ENCODE peak calls at places on chromosomes 11 and 22, in eight cellular contexts. Q is HTR-8/SVneo; D is neural crest cell; Z is activated naive CD4-positive, alpha-beta T cell treated with anti-CD3 and anti-CD28 coated beads, Interleukin-2, amount 50 U/mL, for 16 hours; M is endothelial cell; L is CD14-positive monocyte; J is neuronal stem cell; U is HCT116. B is an unnamed sample.

GRCh38 chr11:36007127-36007824 is 63.4 kb downstream of the LDLRAD3 start:
- DNase-seq in U (no peak), L (no peak), D (no peak), Z (no peak), J (no peak), Q (no peak), M (no peak), B (no peak)

GRCh38 chr11:111359223-111360149 is 19.6 kb downstream of the POU2AF1 start:
- DNase-seq in Z (no peak), D (no peak), U (no peak), J (no peak), L (no peak), Q (no peak), M (no peak), B (no peak)

GRCh38 chr22:37169412-37169811 is 18.6 kb downstream of the C1QTNF6 start:
- DNase-seq in D (no peak), M (no peak), Z (peak; percentile 4), L (no peak), Q (no peak), U (no peak), J (no peak), B (no peak)

GRCh38 chr22:31328545-31328960 is 17.6 kb downstream of the PATZ1 start:
- DNase-seq in M (no peak), U (no peak), D (no peak), Q (no peak), L (no peak), Z (no peak), J (no peak), B (no peak)

GRCh38 chr22:23271597-23271908 is 91.2 kb downstream of the BCR start:
- DNase-seq in J (no peak), D (no peak), Q (no peak), U (no peak), Z (no peak), M (no peak), L (no peak), B (no peak)

GRCh38 chr11:68312117-68312779 is at the start of gene LRP5:
- DNase-seq in Q (peak; percentile 64), D (no peak), U (no peak), Z (no peak), J (no peak), L (no peak), M (peak; percentile 38), B (peak; percentile 65)

GRCh38 chr11:92259861-92260260 is 35.2 kb downstream of the FAT3 start:
- DNase-seq in Q (no peak), U (no peak), L (no peak), M (no peak), D (no peak), J (no peak), Z (no peak), B (no peak)

GRCh38 chr11:1906146-1906545 is 13.4 kb upstream of the TNNT3 start:
- DNase-seq in J (no peak), U (no peak), Z (no peak), L (no peak), Q (no peak), D (no peak), M (no peak), B (no peak)

GRCh38 chr11:16099501-16099900 is 256.8 kb downstream of the SOX6 start:
- DNase-seq in J (no peak), L (no peak), D (no peak), M (no peak), U (no peak), Q (no peak), Z (no peak), B (no peak)

GRCh38 chr11:116835042-116835772 is 2.2 kb downstream of the APOA1 start:
- DNase-seq in U (no peak), Q (no peak), L (peak; percentile 45), Z (no peak), D (no peak), M (no peak), J (no peak), B (no peak)

GRCh38 chr11:119773016-119773415 is 44.0 kb upstream of the NECTIN1 start:
- DNase-seq in Q (no peak), J (no peak), L (peak; percentile 0), D (no peak), M (no peak), Z (no peak), U (no peak), B (no peak)

GRCh38 chr11:62666259-62666926 is 1.3 kb downstream of the CSKMT start:
- DNase-seq in Z (no peak), M (no peak), Q (no peak), U (no peak), J (no peak), D (no peak), L (no peak), B (no peak)

GRCh38 chr11:15333407-15333806 is 218.7 kb downstream of the INSC start:
- DNase-seq in D (no peak), U (no peak), M (no peak), L (no peak), Q (no peak), Z (no peak), J (no peak), B (no peak)

GRCh38 chr11:95231881-95232605 is 1.0 kb upstream of the SESN3 start:
- DNase-seq in M (peak; percentile 67), J (no peak), Q (no peak), L (peak; percentile 70), D (peak; percentile 61), U (no peak), Z (peak; percentile 71), B (no peak)

GRCh38 chr22:25122136-25122764 is 77.4 kb upstream of the CRYBB3 start:
- DNase-seq in M (no peak), U (no peak), Q (no peak), D (no peak), Z (no peak), J (no peak), L (no peak), B (no peak)

GRCh38 chr11:125257185-125257584 is 92.6 kb downstream of the PKNOX2 start:
- DNase-seq in L (no peak), D (no peak), U (no peak), M (peak; percentile 72), Q (no peak), J (no peak), Z (no peak), B (no peak)

GRCh38 chr22:27405672-27406388 is 395.7 kb downstream of the MN1 start:
- DNase-seq in D (peak; percentile 78), L (no peak), Q (peak; percentile 56), M (peak; percentile 75), J (peak; percentile 47), Z (no peak), U (peak; percentile 18), B (no peak)

GRCh38 chr11:11588243-11588642 is 33.6 kb downstream of the GALNT18 start:
- DNase-seq in M (no peak), Z (no peak), D (no peak), Q (no peak), J (no peak), U (no peak), L (no peak), B (no peak)

GRCh38 chr11:2173150-2173693 is 1.6 kb upstream of the TH start:
- DNase-seq in M (peak; percentile 64), Z (no peak), J (no peak), L (no peak), Q (no peak), D (peak; percentile 51), U (no peak), B (no peak)

GRCh38 chr22:49826603-49827306 is 918 bp downstream of the BRD1 start:
- DNase-seq in D (no peak), U (no peak), L (peak; percentile 50), Z (peak; percentile 40), Q (no peak), M (peak; percentile 41), J (no peak), B (no peak)

GRCh38 chr11:75826463-75827220 is 11.6 kb downstream of the UVRAG start:
- DNase-seq in U (no peak), Z (no peak), Q (no peak), J (no peak), L (no peak), D (no peak), M (no peak), B (no peak)

GRCh38 chr22:23071163-23072034 is 1.1 kb downstream of the GNAZ start:
- DNase-seq in D (no peak), L (peak; percentile 44), J (no peak), M (no peak), Q (no peak), Z (no peak), U (no peak), B (peak; percentile 16)

GRCh38 chr11:41031571-41032060 is 427.8 kb downstream of the LRRC4C start:
- DNase-seq in Z (no peak), J (no peak), M (no peak), Q (no peak), D (no peak), U (no peak), L (no peak), B (no peak)

GRCh38 chr11:94792453-94792852 is 24.3 kb downstream of the AMOTL1 start:
- DNase-seq in J (no peak), D (no peak), M (no peak), Q (no peak), Z (no peak), U (no peak), L (no peak), B (no peak)

GRCh38 chr22:44668190-44668885 is 33.7 kb upstream of the PRR5 start:
- DNase-seq in Z (peak; percentile 51), J (peak; percentile 55), U (no peak), M (peak; percentile 61), L (peak; percentile 33), D (no peak), Q (no peak), B (no peak)

GRCh38 chr11:111726301-111726713 is 39.9 kb downstream of the PPP2R1B start:
- DNase-seq in M (no peak), D (no peak), Q (no peak), J (no peak), U (no peak), Z (no peak), L (no peak), B (no peak)

GRCh38 chr22:31055322-31056159 is 25.6 kb upstream of the SMTN start:
- DNase-seq in Z (no peak), Q (peak; percentile 59), M (no peak), U (no peak), L (no peak), D (peak; percentile 8), J (peak; percentile 26), B (no peak)

B was measured in D721Med.